ENCODE peak calls at places on chromosome 21, in seven cellular contexts. One of them, this sample, is unnamed.

GRCh38 chr21:15874610-15875009 is 144.8 kb downstream of the USP25 start:
- DNase-seq in neural progenitor cell: no peak
- DNase-seq in activated B cell treated with CpG ODN at 0.5 μM for 24 hours: no peak
- DNase-seq in fibroblast of pulmonary artery: peak; percentile 25
- DNase-seq in choroid plexus epithelial cell: peak; percentile 59
- DNase-seq in brain microvascular endothelial cell: no peak
- DNase-seq in fibroblast of lung: peak; percentile 69
- DNase-seq in this sample: no peak

GRCh38 chr21:29145354-29145782 is 14.9 kb downstream of the MAP3K7CL start:
- DNase-seq in neural progenitor cell: no peak
- DNase-seq in activated B cell treated with CpG ODN at 0.5 μM for 24 hours: no peak
- DNase-seq in fibroblast of pulmonary artery: peak; percentile 93
- DNase-seq in choroid plexus epithelial cell: peak; percentile 93
- DNase-seq in brain microvascular endothelial cell: peak; percentile 83
- DNase-seq in fibroblast of lung: peak; percentile 95
- DNase-seq in this sample: no peak

GRCh38 chr21:34820051-34820450 is 151.3 kb downstream of the CLIC6 start:
- DNase-seq in neural progenitor cell: no peak
- DNase-seq in activated B cell treated with CpG ODN at 0.5 μM for 24 hours: no peak
- DNase-seq in fibroblast of pulmonary artery: no peak
- DNase-seq in choroid plexus epithelial cell: no peak
- DNase-seq in brain microvascular endothelial cell: no peak
- DNase-seq in fibroblast of lung: no peak
- DNase-seq in this sample: no peak

GRCh38 chr21:15872236-15872635 is 142.5 kb downstream of the USP25 start:
- DNase-seq in neural progenitor cell: no peak
- DNase-seq in activated B cell treated with CpG ODN at 0.5 μM for 24 hours: no peak
- DNase-seq in fibroblast of pulmonary artery: no peak
- DNase-seq in choroid plexus epithelial cell: no peak
- DNase-seq in brain microvascular endothelial cell: no peak
- DNase-seq in fibroblast of lung: no peak
- DNase-seq in this sample: no peak

GRCh38 chr21:34881421-34881820 is 167.7 kb downstream of the RUNX1 start:
- DNase-seq in neural progenitor cell: no peak
- DNase-seq in activated B cell treated with CpG ODN at 0.5 μM for 24 hours: no peak
- DNase-seq in fibroblast of pulmonary artery: peak; percentile 57
- DNase-seq in choroid plexus epithelial cell: peak; percentile 89
- DNase-seq in brain microvascular endothelial cell: peak; percentile 77
- DNase-seq in fibroblast of lung: peak; percentile 66
- DNase-seq in this sample: no peak

GRCh38 chr21:27346041-27346448 is 379.2 kb upstream of the ADAMTS5 start:
- DNase-seq in neural progenitor cell: no peak
- DNase-seq in activated B cell treated with CpG ODN at 0.5 μM for 24 hours: no peak
- DNase-seq in fibroblast of pulmonary artery: peak; percentile 35
- DNase-seq in choroid plexus epithelial cell: peak; percentile 59
- DNase-seq in brain microvascular endothelial cell: peak; percentile 24
- DNase-seq in fibroblast of lung: peak; percentile 54
- DNase-seq in this sample: no peak

GRCh38 chr21:17387030-17387617 is 125.7 kb upstream of the CXADR start:
- DNase-seq in neural progenitor cell: peak; percentile 80
- DNase-seq in activated B cell treated with CpG ODN at 0.5 μM for 24 hours: no peak
- DNase-seq in fibroblast of pulmonary artery: peak; percentile 80
- DNase-seq in choroid plexus epithelial cell: peak; percentile 81
- DNase-seq in brain microvascular endothelial cell: peak; percentile 53
- DNase-seq in fibroblast of lung: peak; percentile 79
- DNase-seq in this sample: no peak

GRCh38 chr21:21387891-21388290 is 389.7 kb downstream of the NCAM2 start:
- DNase-seq in neural progenitor cell: no peak
- DNase-seq in activated B cell treated with CpG ODN at 0.5 μM for 24 hours: no peak
- DNase-seq in fibroblast of pulmonary artery: no peak
- DNase-seq in choroid plexus epithelial cell: no peak
- DNase-seq in brain microvascular endothelial cell: no peak
- DNase-seq in fibroblast of lung: no peak
- DNase-seq in this sample: no peak

GRCh38 chr21:32562426-32562825 is 22.9 kb downstream of the TCP10L start:
- DNase-seq in neural progenitor cell: peak; percentile 62
- DNase-seq in activated B cell treated with CpG ODN at 0.5 μM for 24 hours: no peak
- DNase-seq in fibroblast of pulmonary artery: peak; percentile 92
- DNase-seq in choroid plexus epithelial cell: peak; percentile 91
- DNase-seq in brain microvascular endothelial cell: peak; percentile 56
- DNase-seq in fibroblast of lung: peak; percentile 91
- DNase-seq in this sample: no peak
- TF ChIP-seq CTCF in neural progenitor cell: peak; percentile 60
- TF ChIP-seq CTCF in activated B cell treated with CpG ODN at 0.5 μM for 24 hours: no peak
- TF ChIP-seq CTCF in fibroblast of pulmonary artery: peak; percentile 67
- TF ChIP-seq CTCF in choroid plexus epithelial cell: peak; percentile 75
- TF ChIP-seq CTCF in brain microvascular endothelial cell: peak; percentile 78
- TF ChIP-seq CTCF in fibroblast of lung: peak; percentile 30
- TF ChIP-seq CTCF in this sample: no peak

GRCh38 chr21:41783476-41784150 is 16.8 kb upstream of the RIPK4 start:
- DNase-seq in neural progenitor cell: no peak
- DNase-seq in activated B cell treated with CpG ODN at 0.5 μM for 24 hours: no peak
- DNase-seq in fibroblast of pulmonary artery: no peak
- DNase-seq in choroid plexus epithelial cell: peak; percentile 51
- DNase-seq in brain microvascular endothelial cell: peak; percentile 11
- DNase-seq in fibroblast of lung: no peak
- DNase-seq in this sample: no peak

GRCh38 chr21:41784456-41785102 is 17.7 kb upstream of the RIPK4 start:
- DNase-seq in neural progenitor cell: no peak
- DNase-seq in activated B cell treated with CpG ODN at 0.5 μM for 24 hours: no peak
- DNase-seq in fibroblast of pulmonary artery: no peak
- DNase-seq in choroid plexus epithelial cell: no peak
- DNase-seq in brain microvascular endothelial cell: no peak
- DNase-seq in fibroblast of lung: no peak
- DNase-seq in this sample: no peak

GRCh38 chr21:41781047-41781405 is 14.2 kb upstream of the RIPK4 start:
- DNase-seq in neural progenitor cell: no peak
- DNase-seq in activated B cell treated with CpG ODN at 0.5 μM for 24 hours: no peak
- DNase-seq in fibroblast of pulmonary artery: no peak
- DNase-seq in choroid plexus epithelial cell: no peak
- DNase-seq in brain microvascular endothelial cell: no peak
- DNase-seq in fibroblast of lung: no peak
- DNase-seq in this sample: no peak

GRCh38 chr21:41786521-41786987 is 19.7 kb upstream of the RIPK4 start:
- DNase-seq in neural progenitor cell: no peak
- DNase-seq in activated B cell treated with CpG ODN at 0.5 μM for 24 hours: no peak
- DNase-seq in fibroblast of pulmonary artery: no peak
- DNase-seq in choroid plexus epithelial cell: no peak
- DNase-seq in brain microvascular endothelial cell: no peak
- DNase-seq in fibroblast of lung: no peak
- DNase-seq in this sample: no peak
- TF ChIP-seq CTCF in neural progenitor cell: no peak
- TF ChIP-seq CTCF in activated B cell treated with CpG ODN at 0.5 μM for 24 hours: no peak
- TF ChIP-seq CTCF in fibroblast of pulmonary artery: no peak
- TF ChIP-seq CTCF in choroid plexus epithelial cell: no peak
- TF ChIP-seq CTCF in brain microvascular endothelial cell: no peak
- TF ChIP-seq CTCF in fibroblast of lung: no peak
- TF ChIP-seq CTCF in this sample: no peak

GRCh38 chr21:43619344-43619743 is 39.9 kb downstream of the HSF2BP start:
- DNase-seq in neural progenitor cell: no peak
- DNase-seq in activated B cell treated with CpG ODN at 0.5 μM for 24 hours: no peak
- DNase-seq in fibroblast of pulmonary artery: no peak
- DNase-seq in choroid plexus epithelial cell: no peak
- DNase-seq in brain microvascular endothelial cell: no peak
- DNase-seq in fibroblast of lung: no peak
- DNase-seq in this sample: no peak

GRCh38 chr21:43623588-43623987 is 35.7 kb downstream of the HSF2BP start:
- DNase-seq in neural progenitor cell: no peak
- DNase-seq in activated B cell treated with CpG ODN at 0.5 μM for 24 hours: no peak
- DNase-seq in fibroblast of pulmonary artery: no peak
- DNase-seq in choroid plexus epithelial cell: no peak
- DNase-seq in brain microvascular endothelial cell: no peak
- DNase-seq in fibroblast of lung: no peak
- DNase-seq in this sample: no peak

GRCh38 chr21:43622796-43623195 is 36.5 kb downstream of the HSF2BP start:
- DNase-seq in neural progenitor cell: no peak
- DNase-seq in activated B cell treated with CpG ODN at 0.5 μM for 24 hours: no peak
- DNase-seq in fibroblast of pulmonary artery: no peak
- DNase-seq in choroid plexus epithelial cell: no peak
- DNase-seq in brain microvascular endothelial cell: no peak
- DNase-seq in fibroblast of lung: no peak
- DNase-seq in this sample: no peak

GRCh38 chr21:43618940-43619339 is 40.3 kb downstream of the HSF2BP start:
- DNase-seq in neural progenitor cell: no peak
- DNase-seq in activated B cell treated with CpG ODN at 0.5 μM for 24 hours: no peak
- DNase-seq in fibroblast of pulmonary artery: no peak
- DNase-seq in choroid plexus epithelial cell: no peak
- DNase-seq in brain microvascular endothelial cell: no peak
- DNase-seq in fibroblast of lung: no peak
- DNase-seq in this sample: no peak

GRCh38 chr21:43619856-43620255 is 39.4 kb downstream of the HSF2BP start:
- DNase-seq in neural progenitor cell: peak; percentile 13
- DNase-seq in activated B cell treated with CpG ODN at 0.5 μM for 24 hours: no peak
- DNase-seq in fibroblast of pulmonary artery: peak; percentile 31
- DNase-seq in choroid plexus epithelial cell: no peak
- DNase-seq in brain microvascular endothelial cell: no peak
- DNase-seq in fibroblast of lung: no peak
- DNase-seq in this sample: no peak
- TF ChIP-seq CTCF in neural progenitor cell: peak; percentile 40
- TF ChIP-seq CTCF in activated B cell treated with CpG ODN at 0.5 μM for 24 hours: no peak
- TF ChIP-seq CTCF in fibroblast of pulmonary artery: peak; percentile 18
- TF ChIP-seq CTCF in choroid plexus epithelial cell: peak; percentile 25
- TF ChIP-seq CTCF in brain microvascular endothelial cell: peak; percentile 27
- TF ChIP-seq CTCF in fibroblast of lung: no peak
- TF ChIP-seq CTCF in this sample: no peak

GRCh38 chr21:40512590-40512989 is 334.4 kb downstream of the DSCAM start:
- DNase-seq in neural progenitor cell: peak; percentile 16
- DNase-seq in activated B cell treated with CpG ODN at 0.5 μM for 24 hours: no peak
- DNase-seq in fibroblast of pulmonary artery: no peak
- DNase-seq in choroid plexus epithelial cell: no peak
- DNase-seq in brain microvascular endothelial cell: no peak
- DNase-seq in fibroblast of lung: no peak
- DNase-seq in this sample: no peak
- TF ChIP-seq CTCF in neural progenitor cell: peak; percentile 67
- TF ChIP-seq CTCF in activated B cell treated with CpG ODN at 0.5 μM for 24 hours: no peak
- TF ChIP-seq CTCF in fibroblast of pulmonary artery: peak; percentile 16
- TF ChIP-seq CTCF in choroid plexus epithelial cell: peak; percentile 19
- TF ChIP-seq CTCF in brain microvascular endothelial cell: peak; percentile 57
- TF ChIP-seq CTCF in fibroblast of lung: peak; percentile 16
- TF ChIP-seq CTCF in this sample: no peak

GRCh38 chr21:37498664-37499063 is 132.1 kb downstream of the DYRK1A start:
- DNase-seq in neural progenitor cell: no peak
- DNase-seq in activated B cell treated with CpG ODN at 0.5 μM for 24 hours: no peak
- DNase-seq in fibroblast of pulmonary artery: no peak
- DNase-seq in choroid plexus epithelial cell: no peak
- DNase-seq in brain microvascular endothelial cell: no peak
- DNase-seq in fibroblast of lung: no peak
- DNase-seq in this sample: no peak

GRCh38 chr21:37502947-37503346 is 136.4 kb downstream of the DYRK1A start:
- DNase-seq in neural progenitor cell: no peak
- DNase-seq in activated B cell treated with CpG ODN at 0.5 μM for 24 hours: no peak
- DNase-seq in fibroblast of pulmonary artery: no peak
- DNase-seq in choroid plexus epithelial cell: no peak
- DNase-seq in brain microvascular endothelial cell: no peak
- DNase-seq in fibroblast of lung: no peak
- DNase-seq in this sample: no peak

DNA sequence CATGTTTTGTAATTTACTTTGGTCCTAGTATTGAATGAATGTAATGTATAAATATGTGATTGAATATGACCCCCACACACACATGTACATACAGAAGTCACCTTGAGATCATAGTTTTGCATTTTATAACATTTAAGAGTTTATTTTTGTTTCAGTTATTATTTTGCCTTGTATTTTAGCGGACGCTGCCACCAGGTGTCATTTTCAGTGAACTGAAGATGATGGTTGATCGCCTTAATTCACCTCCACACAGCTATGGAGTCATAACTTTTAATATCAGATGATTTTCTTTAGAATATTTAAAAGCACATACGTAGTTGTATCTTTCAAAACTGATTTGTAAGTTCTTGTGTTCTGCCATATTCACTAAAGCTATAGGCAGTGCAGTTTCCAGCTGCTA is 130.4 kb downstream of the DYRK1A start:
- DNase-seq in neural progenitor cell: no peak
- DNase-seq in activated B cell treated with CpG ODN at 0.5 μM for 24 hours: no peak
- DNase-seq in fibroblast of pulmonary artery: peak; percentile 33
- DNase-seq in choroid plexus epithelial cell: peak; percentile 46
- DNase-seq in brain microvascular endothelial cell: no peak
- DNase-seq in fibroblast of lung: peak; percentile 25
- DNase-seq in this sample: no peak
- TF ChIP-seq CTCF in neural progenitor cell: peak; percentile 45
- TF ChIP-seq CTCF in activated B cell treated with CpG ODN at 0.5 μM for 24 hours: no peak
- TF ChIP-seq CTCF in fibroblast of pulmonary artery: peak; percentile 27
- TF ChIP-seq CTCF in choroid plexus epithelial cell: peak; percentile 39
- TF ChIP-seq CTCF in brain microvascular endothelial cell: no peak
- TF ChIP-seq CTCF in fibroblast of lung: no peak
- TF ChIP-seq CTCF in this sample: no peak

GRCh38 chr21:42113926-42114409 is 42.9 kb downstream of the UMODL1 start:
- DNase-seq in neural progenitor cell: no peak
- DNase-seq in activated B cell treated with CpG ODN at 0.5 μM for 24 hours: no peak
- DNase-seq in fibroblast of pulmonary artery: no peak
- DNase-seq in choroid plexus epithelial cell: no peak
- DNase-seq in brain microvascular endothelial cell: no peak
- DNase-seq in fibroblast of lung: no peak
- DNase-seq in this sample: no peak
- TF ChIP-seq CTCF in neural progenitor cell: no peak
- TF ChIP-seq CTCF in activated B cell treated with CpG ODN at 0.5 μM for 24 hours: no peak
- TF ChIP-seq CTCF in fibroblast of pulmonary artery: no peak
- TF ChIP-seq CTCF in choroid plexus epithelial cell: no peak
- TF ChIP-seq CTCF in brain microvascular endothelial cell: no peak
- TF ChIP-seq CTCF in fibroblast of lung: no peak
- TF ChIP-seq CTCF in this sample: no peak

DNA sequence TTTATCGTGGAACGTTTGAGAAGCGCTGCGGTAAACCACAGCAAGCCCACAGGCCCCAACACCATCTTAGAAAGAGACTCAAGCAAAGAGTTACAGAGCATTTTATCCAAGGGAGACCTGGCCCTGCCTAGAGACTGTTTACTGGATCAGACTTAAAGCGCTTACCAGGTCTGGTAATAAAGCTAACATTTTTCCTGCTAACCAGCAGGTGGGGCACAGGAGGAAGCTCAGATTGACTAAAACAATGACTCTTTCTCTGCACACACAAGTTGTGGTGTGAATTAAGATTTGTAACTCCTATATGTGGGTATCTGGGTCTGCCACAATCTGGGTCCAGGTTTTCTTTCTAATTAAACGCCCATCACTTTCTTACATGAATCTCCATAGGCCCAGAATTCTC is 136.5 kb upstream of the ETS2 start:
- DNase-seq in neural progenitor cell: peak; percentile 46
- DNase-seq in activated B cell treated with CpG ODN at 0.5 μM for 24 hours: no peak
- DNase-seq in fibroblast of pulmonary artery: peak; percentile 60
- DNase-seq in choroid plexus epithelial cell: peak; percentile 69
- DNase-seq in brain microvascular endothelial cell: peak; percentile 8
- DNase-seq in fibroblast of lung: peak; percentile 37
- DNase-seq in this sample: no peak
- TF ChIP-seq CTCF in neural progenitor cell: peak; percentile 58
- TF ChIP-seq CTCF in activated B cell treated with CpG ODN at 0.5 μM for 24 hours: no peak
- TF ChIP-seq CTCF in fibroblast of pulmonary artery: peak; percentile 67
- TF ChIP-seq CTCF in choroid plexus epithelial cell: peak; percentile 76
- TF ChIP-seq CTCF in brain microvascular endothelial cell: peak; percentile 72
- TF ChIP-seq CTCF in fibroblast of lung: peak; percentile 43
- TF ChIP-seq CTCF in this sample: no peak

This sample was measured in natural killer cell.